ENCODE peak calls at places on chromosomes 5 and 9, in nine cellular contexts. A is H54, I is body of pancreas, E is heart left ventricle, Q is endothelial cell of umbilical vein, R is A549, Y is lower leg skin, K is HepG2, G is esophagus squamous epithelium. S is an unnamed sample.

GRCh38 chr9:126326228-126327015 is at the start of gene MVB12B:
- DNase-seq in I (peak; percentile 52), R (peak; percentile 20), G (no peak), E (peak; percentile 49), A (peak; percentile 80), K (no peak), Q (peak; percentile 37), Y (peak; percentile 86), S (peak; percentile 35)

GRCh38 chr9:109118802-109119438 is 827 bp downstream of the TMEM245 start:
- DNase-seq in R (no peak), K (peak; percentile 16), G (no peak), A (no peak), I (no peak), Y (no peak), Q (peak; percentile 41), E (no peak), S (peak; percentile 30)

GRCh38 chr5:177085985-177086917 is at the start of gene FGFR4:
- DNase-seq in E (no peak), G (peak; percentile 30), R (peak; percentile 85), Q (no peak), Y (peak; percentile 91), K (peak; percentile 65), I (peak; percentile 82), A (peak; percentile 63), S (peak; percentile 79)

GRCh38 chr9:112174965-112175795 is at the start of gene SUSD1:
- DNase-seq in G (no peak), R (peak; percentile 35), E (peak; percentile 46), Y (peak; percentile 88), I (peak; percentile 44), K (peak; percentile 31), A (peak; percentile 45), Q (peak; percentile 26), S (peak; percentile 28)

GRCh38 chr5:151812757-151813309 is 41.1 kb downstream of the G3BP1 start:
- DNase-seq in K (no peak), Y (no peak), E (no peak), Q (no peak), R (no peak), I (no peak), A (no peak), G (no peak), S (no peak)

GRCh38 chr9:950139-950538 is 26.3 kb upstream of the DMRT3 start:
- DNase-seq in Y (no peak), G (no peak), A (no peak), K (no peak), R (no peak), E (no peak), I (no peak), Q (no peak), S (no peak)

GRCh38 chr5:7794823-7795222 is 56.1 kb downstream of the CFAP90 start:
- DNase-seq in Q (no peak), R (no peak), G (no peak), K (no peak), E (no peak), Y (no peak), I (no peak), A (no peak), S (no peak)

GRCh38 chr9:136545065-136545965 is 533 bp downstream of the NOTCH1 start:
- DNase-seq in E (no peak), K (no peak), I (peak; percentile 52), R (no peak), Y (peak; percentile 92), Q (no peak), A (peak; percentile 71), G (no peak), S (no peak)

GRCh38 chr9:6384732-6385131 is 28.3 kb upstream of the UHRF2 start:
- DNase-seq in I (no peak), Q (no peak), R (no peak), A (no peak), G (no peak), K (no peak), Y (no peak), E (no peak), S (no peak)

GRCh38 chr9:33881635-33882034 is 64.7 kb downstream of the UBE2R2 start:
- DNase-seq in R (no peak), Q (peak; percentile 64), A (no peak), G (no peak), E (no peak), I (no peak), Y (no peak), K (no peak), S (no peak)

GRCh38 chr5:42876375-42876844 is 64.7 kb upstream of the SELENOP start:
- DNase-seq in Y (no peak), K (no peak), R (no peak), G (no peak), I (no peak), Q (peak; percentile 52), A (no peak), E (no peak), S (no peak)

GRCh38 chr5:147901555-147901954 is 4.8 kb downstream of the C5orf46 start:
- DNase-seq in Y (no peak), R (peak; percentile 1), Q (no peak), E (no peak), G (no peak), I (no peak), A (no peak), K (no peak), S (no peak)

GRCh38 chr9:112505083-112505482 is 18.5 kb downstream of the KIAA1958 start:
- DNase-seq in E (no peak), Q (no peak), I (no peak), A (no peak), K (peak; percentile 20), Y (no peak), R (no peak), G (no peak), S (no peak)

GRCh38 chr5:168163966-168164365 is 127.5 kb upstream of the WWC1 start:
- DNase-seq in K (no peak), Y (no peak), Q (no peak), I (peak; percentile 79), R (no peak), A (no peak), E (no peak), G (no peak), S (no peak)

GRCh38 chr9:137924169-137924568 is 46.6 kb downstream of the CACNA1B start:
- DNase-seq in R (no peak), Q (no peak), Y (no peak), I (no peak), K (no peak), E (no peak), G (no peak), A (no peak), S (no peak)

GRCh38 chr5:158011420-158011819 is 152.5 kb upstream of the CLINT1 start:
- DNase-seq in Y (no peak), A (no peak), E (no peak), R (no peak), G (no peak), I (no peak), K (no peak), Q (no peak), S (no peak)

GRCh38 chr5:33734541-33734940 is 157.2 kb downstream of the ADAMTS12 start:
- DNase-seq in A (no peak), Q (no peak), R (no peak), E (no peak), K (no peak), I (no peak), Y (no peak), G (no peak), S (peak; percentile 37)

GRCh38 chr5:81750308-81751008 is 439 bp downstream of the SSBP2 start:
- DNase-seq in E (no peak), A (peak; percentile 14), I (peak; percentile 27), K (no peak), Q (no peak), R (no peak), Y (peak; percentile 91), G (no peak), S (peak; percentile 17)

GRCh38 chr5:81751836-81752643 is 1.1 kb upstream of the SSBP2 start:
- DNase-seq in R (no peak), A (peak; percentile 15), Y (peak; percentile 89), I (peak; percentile 51), Q (peak; percentile 15), K (no peak), E (no peak), G (peak; percentile 44), S (peak; percentile 55)

GRCh38 chr5:81752644-81752963 is 1.7 kb upstream of the SSBP2 start:
- DNase-seq in A (no peak), Y (no peak), K (no peak), I (no peak), G (no peak), E (no peak), Q (no peak), R (no peak), S (no peak)

GRCh38 chr5:81749562-81750307 is 1.2 kb downstream of the SSBP2 start:
- DNase-seq in E (peak; percentile 48), G (peak; percentile 6), R (no peak), K (no peak), Y (peak; percentile 89), A (peak; percentile 44), I (peak; percentile 40), Q (peak; percentile 14), S (peak; percentile 51)

GRCh38 chr5:81751009-81751835 is at the start of gene SSBP2:
- DNase-seq in I (peak; percentile 99), Y (peak; percentile 100), R (peak; percentile 98), K (peak; percentile 69), A (peak; percentile 86), G (peak; percentile 99), E (peak; percentile 99), Q (peak; percentile 99), S (peak; percentile 99)
- TF ChIP-seq POLR2A in I (peak; percentile 75), Y (no peak), R (peak; percentile 51), K (no peak), A (peak; percentile 68), G (peak; percentile 81), E (no peak), Q (peak; percentile 63), S (peak; percentile 34)

DNA sequence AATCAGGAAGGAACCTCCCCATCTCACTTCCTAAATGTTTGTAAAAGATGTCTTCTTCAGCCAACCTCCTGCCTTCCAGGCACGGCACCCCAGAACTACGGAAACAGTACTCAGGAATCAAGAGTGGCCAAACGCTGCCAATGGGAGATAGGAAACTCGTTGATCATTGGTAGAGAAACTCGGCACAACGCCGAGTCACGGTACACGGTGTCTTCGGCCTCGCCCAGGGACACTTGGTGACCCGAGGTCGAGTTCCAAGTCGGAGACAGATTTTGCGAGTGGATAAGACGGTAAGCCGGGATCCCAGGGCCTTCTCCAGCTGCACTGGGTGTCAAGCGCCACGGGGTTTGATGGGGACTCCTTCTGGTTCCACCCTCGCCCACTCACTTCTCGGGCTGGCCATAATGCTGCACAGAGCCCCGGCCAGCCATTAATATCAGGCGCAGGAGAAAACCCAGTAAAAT is 343 bp downstream of the KIAA0825 start:
- DNase-seq in K (peak; percentile 35), I (peak; percentile 84), Q (peak; percentile 78), R (peak; percentile 72), Y (peak; percentile 86), E (peak; percentile 34), A (peak; percentile 22), G (no peak), S (peak; percentile 89)
- TF ChIP-seq POLR2A in K (no peak), I (no peak), Q (no peak), R (no peak), Y (no peak), E (no peak), A (no peak), G (no peak), S (no peak)

GRCh38 chr5:107515521-107515920 is 155.2 kb downstream of the EFNA5 start:
- DNase-seq in Q (no peak), R (no peak), G (no peak), E (no peak), Y (no peak), A (no peak), I (no peak), K (no peak), S (no peak)
- TF ChIP-seq POLR2A in Q (no peak), R (no peak), G (no peak), E (no peak), Y (no peak), A (no peak), I (no peak), K (no peak), S (no peak)

GRCh38 chr5:179832039-179832745 is 11.5 kb downstream of the SQSTM1 start:
- DNase-seq in Q (no peak), G (no peak), K (no peak), R (no peak), E (no peak), Y (no peak), I (no peak), A (no peak), S (no peak)
- TF ChIP-seq POLR2A in Q (peak; percentile 44), G (no peak), K (peak; percentile 52), R (no peak), E (no peak), Y (no peak), I (no peak), A (no peak), S (no peak)